ENCODE peak calls at places on chromosomes 5 and 9, in nine cellular contexts. K is kidney; G is GM10248; M is activated CD8-positive, alpha-beta T cell treated with anti-CD3 and anti-CD28 coated beads for 36 hours; T is psoas muscle; P is cardiac fibroblast; A is epithelial cell of proximal tubule; I is breast epithelium; W is colonic mucosa. V is an unnamed sample.

GRCh38 chr5:147216552-147217154 is 18.2 kb upstream of the STK32A start:
- DNase-seq in K (no peak), G (no peak), M (no peak), T (no peak), P (no peak), A (no peak), I (no peak), W (no peak), V (no peak)

GRCh38 chr9:112091805-112092204 is 83.3 kb downstream of the SUSD1 start:
- DNase-seq in K (no peak), G (no peak), M (no peak), T (no peak), P (peak), A (no peak), I (no peak), W (peak), V (no peak)

GRCh38 chr5:71013575-71013974 is 11.6 kb downstream of the NAIP start:
- DNase-seq in K (no peak), G (no peak), M (no peak), T (no peak), P (no peak), A (no peak), I (no peak), W (no peak), V (no peak)

GRCh38 chr5:157212307-157212706 is 31.7 kb downstream of the ITK start:
- DNase-seq in K (no peak), G (no peak), M (no peak), T (no peak), P (no peak), A (no peak), I (no peak), W (no peak), V (no peak)

GRCh38 chr5:179131321-179131835 is 71.2 kb downstream of the ZNF354C start:
- DNase-seq in K (peak), G (no peak), M (no peak), T (no peak), P (no peak), A (no peak), I (no peak), W (no peak), V (no peak)

GRCh38 chr9:137273616-137274320 is 3.8 kb upstream of the TOR4A start:
- DNase-seq in K (peak), G (no peak), M (no peak), T (peak), P (no peak), A (no peak), I (peak), W (no peak), V (no peak)

GRCh38 chr9:124266139-124266825 is 8.5 kb downstream of the NEK6 start:
- DNase-seq in K (no peak), G (no peak), M (no peak), T (no peak), P (no peak), A (no peak), I (no peak), W (no peak), V (no peak)

GRCh38 chr5:142545653-142546322 is 140.1 kb downstream of the FGF1 start:
- DNase-seq in K (no peak), G (no peak), M (no peak), T (no peak), P (peak), A (no peak), I (no peak), W (no peak), V (no peak)

GRCh38 chr5:61319388-61320146 is 12.5 kb upstream of the ZSWIM6 start:
- DNase-seq in K (no peak), G (peak), M (peak), T (no peak), P (peak), A (no peak), I (no peak), W (peak), V (no peak)

GRCh38 chr9:98730914-98731313 is 22.2 kb upstream of the GABBR2 start:
- DNase-seq in K (no peak), G (no peak), M (no peak), T (no peak), P (no peak), A (no peak), I (no peak), W (no peak), V (no peak)

GRCh38 chr5:73954381-73954780 is 328.4 kb downstream of the ARHGEF28 start:
- DNase-seq in K (no peak), G (no peak), M (no peak), T (no peak), P (no peak), A (no peak), I (no peak), W (no peak), V (no peak)

GRCh38 chr5:172792693-172793570 is 21.9 kb upstream of the DUSP1 start:
- DNase-seq in K (no peak), G (no peak), M (no peak), T (no peak), P (no peak), A (no peak), I (no peak), W (no peak), V (no peak)

GRCh38 chr5:7185742-7186141 is 210.2 kb upstream of the ADCY2 start:
- DNase-seq in K (no peak), G (no peak), M (no peak), T (no peak), P (no peak), A (no peak), I (no peak), W (no peak), V (no peak)

GRCh38 chr9:74645007-74645639 is 148.0 kb downstream of the RORB start:
- DNase-seq in K (no peak), G (peak), M (no peak), T (no peak), P (peak), A (no peak), I (no peak), W (no peak), V (no peak)

GRCh38 chr5:95244479-95244878 is 40.4 kb downstream of the MCTP1 start:
- DNase-seq in K (no peak), G (no peak), M (no peak), T (no peak), P (no peak), A (no peak), I (no peak), W (no peak), V (no peak)

GRCh38 chr5:160262151-160262550 is 32.8 kb downstream of the FABP6 start:
- DNase-seq in K (no peak), G (no peak), M (no peak), T (no peak), P (no peak), A (no peak), I (no peak), W (no peak), V (no peak)

GRCh38 chr5:144467795-144468194 is 297.1 kb downstream of the KCTD16 start:
- DNase-seq in K (no peak), G (no peak), M (no peak), T (no peak), P (peak), A (peak), I (no peak), W (peak), V (no peak)

GRCh38 chr5:59842999-59843398 is 50.5 kb downstream of the PDE4D start:
- DNase-seq in K (no peak), G (no peak), M (no peak), T (no peak), P (no peak), A (no peak), I (no peak), W (no peak), V (no peak)

GRCh38 chr9:93091056-93091452 is 5.0 kb upstream of the CARD19 start:
- DNase-seq in K (peak), G (no peak), M (no peak), T (no peak), P (no peak), A (no peak), I (no peak), W (peak), V (no peak)

GRCh38 chr9:16028516-16028915 is 475.7 kb downstream of the CCDC171 start:
- DNase-seq in K (no peak), G (no peak), M (no peak), T (no peak), P (no peak), A (no peak), I (no peak), W (no peak), V (no peak)

GRCh38 chr5:54669845-54670635 is 152.5 kb downstream of the SNX18 start:
- DNase-seq in K (no peak), G (no peak), M (no peak), T (no peak), P (no peak), A (no peak), I (no peak), W (no peak), V (no peak)

GRCh38 chr5:6322163-6322713 is 56.1 kb downstream of the MED10 start:
- DNase-seq in K (no peak), G (no peak), M (no peak), T (no peak), P (no peak), A (no peak), I (no peak), W (no peak), V (no peak)

GRCh38 chr5:38675443-38675842 is 119.0 kb upstream of the LIFR start:
- DNase-seq in K (no peak), G (no peak), M (no peak), T (no peak), P (no peak), A (no peak), I (no peak), W (no peak), V (no peak)

GRCh38 chr5:38670066-38670465 is 113.6 kb upstream of the LIFR start:
- DNase-seq in K (no peak), G (no peak), M (no peak), T (no peak), P (no peak), A (no peak), I (no peak), W (no peak), V (no peak)

GRCh38 chr5:38670878-38671277 is 114.4 kb upstream of the LIFR start:
- DNase-seq in K (no peak), G (no peak), M (no peak), T (peak), P (peak), A (no peak), I (peak), W (no peak), V (no peak)

GRCh38 chr5:38672059-38672791 is 115.8 kb upstream of the LIFR start:
- DNase-seq in K (no peak), G (no peak), M (no peak), T (no peak), P (peak), A (no peak), I (no peak), W (no peak), V (no peak)

GRCh38 chr5:38673671-38674071 is 117.2 kb upstream of the LIFR start:
- DNase-seq in K (no peak), G (no peak), M (no peak), T (no peak), P (peak), A (no peak), I (no peak), W (no peak), V (no peak)
- TF ChIP-seq CTCF in K (peak), G (no peak), M (no peak), T (no peak), P (peak), A (peak), I (no peak), W (no peak), V (no peak)

GRCh38 chr9:87783180-87783579 is 57.3 kb downstream of the CTSL start:
- DNase-seq in K (no peak), G (no peak), M (no peak), T (no peak), P (no peak), A (no peak), I (no peak), W (no peak), V (no peak)

GRCh38 chr9:87776481-87777373 is 50.8 kb downstream of the CTSL start:
- DNase-seq in K (no peak), G (no peak), M (no peak), T (no peak), P (no peak), A (no peak), I (no peak), W (no peak), V (no peak)

GRCh38 chr9:87781331-87781730 is 55.4 kb downstream of the CTSL start:
- DNase-seq in K (no peak), G (no peak), M (no peak), T (no peak), P (no peak), A (no peak), I (no peak), W (no peak), V (no peak)

GRCh38 chr9:87778996-87779395 is 53.1 kb downstream of the CTSL start:
- DNase-seq in K (no peak), G (no peak), M (no peak), T (no peak), P (no peak), A (no peak), I (no peak), W (no peak), V (no peak)
- TF ChIP-seq CTCF in K (no peak), G (no peak), M (no peak), T (no peak), P (no peak), A (no peak), I (no peak), W (no peak), V (no peak)

GRCh38 chr5:124823336-124823849 is 77.0 kb upstream of the ZNF608 start:
- DNase-seq in K (no peak), G (no peak), M (no peak), T (no peak), P (no peak), A (no peak), I (no peak), W (no peak), V (no peak)
- TF ChIP-seq CTCF in K (no peak), G (no peak), M (no peak), T (no peak), P (no peak), A (no peak), I (no peak), W (no peak), V (no peak)

GRCh38 chr9:91039125-91039834 is 237.7 kb downstream of the SYK start:
- DNase-seq in K (peak), G (no peak), M (no peak), T (no peak), P (no peak), A (no peak), I (no peak), W (no peak), V (no peak)
- TF ChIP-seq CTCF in K (no peak), G (no peak), M (no peak), T (no peak), P (no peak), A (no peak), I (no peak), W (no peak), V (no peak)

GRCh38 chr9:108779506-108779905 is 76.3 kb downstream of the ACTL7B start:
- DNase-seq in K (no peak), G (no peak), M (no peak), T (no peak), P (no peak), A (no peak), I (no peak), W (no peak), V (no peak)

GRCh38 chr9:108780949-108781734 is 74.6 kb downstream of the ACTL7B start:
- DNase-seq in K (no peak), G (no peak), M (no peak), T (no peak), P (no peak), A (no peak), I (no peak), W (peak), V (no peak)

GRCh38 chr9:108775901-108776306 is 79.9 kb downstream of the ACTL7B start:
- DNase-seq in K (no peak), G (no peak), M (no peak), T (no peak), P (no peak), A (no peak), I (no peak), W (no peak), V (no peak)

DNA sequence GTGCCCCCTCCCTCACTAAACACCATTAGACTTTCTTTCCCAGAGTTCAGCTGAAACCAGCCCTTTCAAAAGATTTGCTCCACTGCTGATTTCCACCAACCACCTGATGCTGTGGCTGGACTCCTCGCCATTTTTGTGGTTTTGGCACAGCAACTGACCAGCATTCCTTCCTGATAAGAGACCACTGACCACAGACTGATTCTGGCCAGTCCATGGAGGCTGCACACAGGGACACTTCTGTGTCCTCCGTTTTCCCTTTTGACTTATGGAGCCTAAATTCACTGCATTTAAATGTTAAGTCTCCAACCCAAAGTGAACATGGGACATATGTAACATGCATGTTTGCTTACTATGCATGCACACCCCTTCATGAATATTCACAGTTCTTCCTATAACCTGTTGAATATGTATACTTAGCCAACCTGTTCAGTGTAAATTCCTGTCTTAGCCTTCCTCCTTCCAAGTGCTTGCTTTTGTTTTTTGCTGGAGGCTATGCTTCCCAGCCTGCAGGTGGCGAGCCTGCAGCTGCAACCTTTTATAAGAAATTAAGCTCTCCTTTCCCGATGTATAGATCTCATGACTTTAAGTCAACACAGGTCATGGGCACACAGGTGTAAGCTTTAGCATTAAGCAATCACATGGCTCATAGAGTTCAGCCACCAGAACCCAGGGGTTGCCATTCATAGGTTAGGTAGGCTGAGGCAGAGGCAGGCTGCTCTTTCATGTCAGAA is 78.7 kb downstream of the ACTL7B start:
- DNase-seq in K (no peak), G (no peak), M (no peak), T (no peak), P (peak), A (no peak), I (no peak), W (no peak), V (no peak)
- TF ChIP-seq CTCF in K (no peak), G (no peak), M (no peak), T (no peak), P (peak), A (peak), I (no peak), W (no peak), V (no peak)

GRCh38 chr5:93221773-93222172 is 359.2 kb downstream of the NR2F1-AS1 start:
- DNase-seq in K (no peak), G (no peak), M (no peak), T (no peak), P (no peak), A (no peak), I (no peak), W (no peak), V (no peak)
- TF ChIP-seq CTCF in K (no peak), G (no peak), M (no peak), T (no peak), P (no peak), A (no peak), I (no peak), W (no peak), V (no peak)

GRCh38 chr5:170112876-170113516 is 7.3 kb downstream of the FOXI1 start:
- DNase-seq in K (no peak), G (no peak), M (no peak), T (no peak), P (no peak), A (no peak), I (no peak), W (no peak), V (no peak)

GRCh38 chr5:170109059-170110031 is 3.6 kb downstream of the FOXI1 start:
- DNase-seq in K (no peak), G (no peak), M (no peak), T (no peak), P (no peak), A (no peak), I (no peak), W (no peak), V (no peak)

GRCh38 chr5:170108266-170108785 is 2.6 kb downstream of the FOXI1 start:
- DNase-seq in K (no peak), G (no peak), M (no peak), T (no peak), P (no peak), A (no peak), I (no peak), W (no peak), V (no peak)

GRCh38 chr5:170111088-170111796 is 5.5 kb downstream of the FOXI1 start:
- DNase-seq in K (no peak), G (no peak), M (no peak), T (no peak), P (no peak), A (no peak), I (no peak), W (no peak), V (no peak)

GRCh38 chr5:170110403-170111087 is 4.8 kb downstream of the FOXI1 start:
- DNase-seq in K (no peak), G (no peak), M (no peak), T (no peak), P (no peak), A (no peak), I (no peak), W (no peak), V (no peak)
- TF ChIP-seq CTCF in K (no peak), G (no peak), M (no peak), T (no peak), P (no peak), A (no peak), I (no peak), W (no peak), V (no peak)

GRCh38 chr9:2066312-2067273 is 51.4 kb downstream of the SMARCA2 start:
- DNase-seq in K (no peak), G (no peak), M (no peak), T (no peak), P (peak), A (no peak), I (no peak), W (no peak), V (no peak)
- TF ChIP-seq CTCF in K (no peak), G (no peak), M (peak), T (peak), P (no peak), A (peak), I (no peak), W (no peak), V (no peak)